ENCODE peak calls at places on chromosomes 13 and 19, in ten cellular contexts. W is AG10803, R is neural crest cell, B is cardiac muscle cell, A is endothelial cell, Y is fibroblast of pulmonary artery, H is pancreas, Q is upper lobe of right lung, V is osteocyte, X is left ventricle myocardium inferior. E is an unnamed sample.

GRCh38 chr19:44532819-44533218 is 3.3 kb upstream of the CEACAM20 start:
- DNase-seq in W (no peak), R (no peak), B (no peak), A (no peak), Y (no peak), H (no peak), Q (no peak), V (no peak), X (no peak), E (no peak)

GRCh38 chr13:28655566-28655965 is 3.4 kb upstream of the POMP start:
- DNase-seq in W (peak), R (no peak), B (peak), A (no peak), Y (peak), H (no peak), Q (no peak), V (no peak), X (no peak), E (peak)

GRCh38 chr19:29667941-29668340 is 2.7 kb downstream of the PLEKHF1 start:
- DNase-seq in W (no peak), R (no peak), B (no peak), A (no peak), Y (no peak), H (no peak), Q (peak), V (no peak), X (no peak), E (no peak)

GRCh38 chr13:83325454-83325853 is 556.8 kb downstream of the SLITRK1 start:
- DNase-seq in W (peak), R (no peak), B (peak), A (no peak), Y (peak), H (no peak), Q (no peak), V (no peak), X (no peak), E (peak)

GRCh38 chr13:90594694-90595093 is 752.8 kb upstream of the MIR17HG start:
- DNase-seq in W (peak), R (no peak), B (peak), A (no peak), Y (peak), H (no peak), Q (no peak), V (no peak), X (no peak), E (peak)

GRCh38 chr13:79287994-79288795 is 117.9 kb downstream of the RBM26 start:
- DNase-seq in W (no peak), R (no peak), B (no peak), A (no peak), Y (no peak), H (no peak), Q (no peak), V (no peak), X (no peak), E (no peak)

GRCh38 chr13:113889467-113889866 is 25.6 kb upstream of the GAS6 start:
- DNase-seq in W (no peak), R (no peak), B (no peak), A (no peak), Y (no peak), H (no peak), Q (no peak), V (peak), X (no peak), E (no peak)

GRCh38 chr13:23778879-23779278 is 110.3 kb downstream of the MIPEP start:
- DNase-seq in W (peak), R (no peak), B (peak), A (no peak), Y (peak), H (no peak), Q (no peak), V (no peak), X (no peak), E (peak)

GRCh38 chr13:44373601-44374347 is at the start of gene SERP2:
- DNase-seq in W (peak), R (peak), B (peak), A (peak), Y (peak), H (peak), Q (peak), V (no peak), X (peak), E (no peak)

GRCh38 chr19:1423445-1424181 is 14.6 kb upstream of the RPS15 start:
- DNase-seq in W (no peak), R (no peak), B (no peak), A (no peak), Y (no peak), H (no peak), Q (no peak), V (no peak), X (no peak), E (no peak)

GRCh38 chr19:1265611-1266115 is 3.5 kb upstream of the CIRBP start:
- DNase-seq in W (peak), R (no peak), B (peak), A (no peak), Y (peak), H (peak), Q (peak), V (peak), X (peak), E (peak)

GRCh38 chr13:110179858-110180156 is 127.2 kb downstream of the COL4A1 start:
- DNase-seq in W (no peak), R (no peak), B (no peak), A (no peak), Y (no peak), H (no peak), Q (no peak), V (no peak), X (no peak), E (no peak)

GRCh38 chr13:64429691-64430090 is 2800.4 kb downstream of the PCDH9 start:
- DNase-seq in W (peak), R (no peak), B (no peak), A (no peak), Y (no peak), H (no peak), Q (no peak), V (no peak), X (no peak), E (no peak)

GRCh38 chr13:42348576-42348975 is 76.6 kb downstream of the AKAP11 start:
- DNase-seq in W (no peak), R (no peak), B (no peak), A (no peak), Y (no peak), H (no peak), Q (no peak), V (no peak), X (no peak), E (no peak)

GRCh38 chr13:43268632-43269031 is 245.2 kb downstream of the DNAJC15 start:
- DNase-seq in W (peak), R (no peak), B (peak), A (no peak), Y (peak), H (no peak), Q (no peak), V (no peak), X (no peak), E (no peak)

GRCh38 chr19:39335168-39335567 is 675 bp downstream of the GMFG start:
- DNase-seq in W (no peak), R (no peak), B (no peak), A (no peak), Y (no peak), H (no peak), Q (no peak), V (no peak), X (no peak), E (no peak)

GRCh38 chr13:74206061-74206561 is 71.9 kb upstream of the KLF12 start:
- DNase-seq in W (peak), R (no peak), B (peak), A (no peak), Y (peak), H (no peak), Q (no peak), V (no peak), X (no peak), E (peak)
- TF ChIP-seq CTCF in W (no peak), R (no peak), B (no peak), A (no peak), Y (no peak), H (no peak), Q (no peak), V (no peak), X (no peak), E (no peak)

DNA sequence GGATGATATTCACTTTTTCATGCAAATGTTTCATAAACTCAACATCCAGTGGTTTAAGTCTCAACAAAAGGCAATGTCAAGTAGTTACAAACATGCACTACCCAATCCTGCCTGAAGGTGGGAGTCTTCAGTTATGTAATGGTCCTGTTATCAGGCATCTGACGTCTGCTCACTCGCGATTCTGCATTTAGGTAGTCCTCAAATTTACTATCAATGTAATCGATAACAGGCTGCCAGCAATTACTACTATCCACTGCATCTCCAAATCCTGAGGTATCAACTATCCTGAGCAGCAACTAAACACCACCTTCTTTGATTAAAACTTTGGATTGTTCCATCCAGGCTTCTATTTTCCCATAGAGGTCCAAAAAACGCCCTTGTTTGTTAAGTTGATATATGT is 51.2 kb downstream of the NLRP12 start:
- DNase-seq in W (peak), R (peak), B (peak), A (peak), Y (peak), H (peak), Q (no peak), V (no peak), X (no peak), E (peak)
- TF ChIP-seq CTCF in W (peak), R (peak), B (peak), A (peak), Y (peak), H (peak), Q (peak), V (peak), X (peak), E (peak)

GRCh38 chr19:52662631-52663030 is 24.5 kb upstream of the ZNF83 start:
- DNase-seq in W (no peak), R (no peak), B (no peak), A (no peak), Y (no peak), H (no peak), Q (no peak), V (no peak), X (no peak), E (peak)

GRCh38 chr19:52660981-52661380 is 22.8 kb upstream of the ZNF83 start:
- DNase-seq in W (peak), R (no peak), B (no peak), A (no peak), Y (no peak), H (no peak), Q (no peak), V (no peak), X (no peak), E (no peak)

GRCh38 chr19:52659013-52659412 is 20.9 kb upstream of the ZNF83 start:
- DNase-seq in W (no peak), R (no peak), B (no peak), A (no peak), Y (no peak), H (no peak), Q (no peak), V (no peak), X (no peak), E (no peak)

GRCh38 chr19:52653161-52653560 is 15.0 kb upstream of the ZNF83 start:
- DNase-seq in W (no peak), R (no peak), B (no peak), A (no peak), Y (no peak), H (no peak), Q (no peak), V (no peak), X (no peak), E (peak)

DNA sequence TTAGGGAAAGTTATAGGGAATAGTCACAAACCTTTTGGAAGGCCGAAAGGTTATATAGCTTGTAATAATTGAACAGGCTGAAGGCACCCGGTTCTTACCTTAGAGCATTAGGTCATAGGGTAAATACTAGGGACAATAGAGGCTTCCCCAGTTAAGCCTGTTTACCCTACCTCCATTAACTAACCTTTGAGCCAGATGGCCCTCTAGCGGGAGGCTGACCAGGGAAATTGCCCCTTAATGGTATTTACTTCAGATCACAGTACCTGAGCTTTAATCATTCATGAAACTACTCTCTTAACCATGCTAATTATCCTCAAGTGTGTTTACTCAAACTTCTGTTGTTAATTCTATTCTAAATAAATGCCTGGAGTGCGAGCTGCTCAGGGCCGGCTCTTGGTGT is 20.4 kb upstream of the ZNF83 start:
- DNase-seq in W (no peak), R (no peak), B (no peak), A (no peak), Y (no peak), H (no peak), Q (no peak), V (no peak), X (no peak), E (no peak)
- TF ChIP-seq CTCF in W (no peak), R (no peak), B (no peak), A (no peak), Y (no peak), H (no peak), Q (no peak), V (no peak), X (no peak), E (no peak)

DNA sequence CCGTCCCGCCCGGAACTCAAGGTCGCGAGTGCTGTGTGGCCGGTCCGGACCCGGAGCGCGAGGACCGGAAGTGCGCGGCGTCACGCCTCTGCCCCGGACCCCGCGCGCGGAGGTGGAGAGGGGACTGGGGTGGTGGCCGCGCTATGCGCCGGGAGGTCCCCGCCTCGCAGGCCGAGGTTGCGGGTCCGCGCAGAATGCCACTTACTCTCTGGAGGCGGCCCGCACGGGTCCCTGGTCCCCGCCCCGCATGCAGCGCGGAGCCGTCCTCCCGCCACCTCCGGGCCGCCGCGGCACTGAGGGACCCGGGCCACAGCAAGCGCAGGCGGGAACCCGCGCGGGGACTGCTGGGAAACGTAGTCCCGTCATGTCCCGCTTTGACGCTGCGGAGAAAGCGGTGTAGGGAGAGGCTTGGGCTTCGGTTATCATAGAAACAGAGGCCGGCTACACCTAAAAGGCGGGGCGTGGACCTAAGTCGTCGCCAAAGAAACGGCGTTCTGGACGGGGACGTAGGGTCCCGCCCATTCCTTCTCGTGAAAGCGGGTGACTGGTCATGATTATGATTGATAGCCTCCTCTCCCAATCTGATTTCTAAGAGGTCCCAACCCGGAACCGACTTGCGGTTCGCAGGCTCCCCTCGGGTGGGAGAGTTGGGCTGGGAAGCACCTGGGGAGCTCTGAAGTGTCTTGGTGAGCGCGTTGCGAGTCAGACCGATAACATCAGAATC is at the start of gene ZNF837:
- DNase-seq in W (peak), R (peak), B (peak), A (peak), Y (peak), H (peak), Q (peak), V (peak), X (peak), E (peak)
- TF ChIP-seq CTCF in W (no peak), R (no peak), B (no peak), A (no peak), Y (no peak), H (no peak), Q (no peak), V (no peak), X (peak), E (no peak)

GRCh38 chr19:12773571-12773970 is 1.8 kb downstream of the HOOK2 start:
- DNase-seq in W (peak), R (no peak), B (no peak), A (no peak), Y (peak), H (no peak), Q (no peak), V (no peak), X (peak), E (peak)
- TF ChIP-seq CTCF in W (peak), R (no peak), B (peak), A (no peak), Y (peak), H (no peak), Q (no peak), V (peak), X (peak), E (peak)

E was measured in epithelial cell of esophagus.